ENCODE peak calls at places on chromosomes 13 and 19, in nine cellular contexts. F is PC-9, Q is uterus, C is breast epithelium, M is astrocyte, S is ovary, Z is heart left ventricle, U is PC-3, A is AG04450. R is an unnamed sample.

GRCh38 chr19:54469496-54469934 is 3.6 kb downstream of the CDC42EP5 start:
- DNase-seq in F (no peak), Q (peak; percentile 64), C (no peak), M (no peak), S (peak; percentile 34), Z (peak; percentile 86), U (no peak), A (no peak), R (no peak)

GRCh38 chr13:101406787-101407186 is 9.5 kb downstream of the NALCN start:
- DNase-seq in F (no peak), Q (no peak), C (no peak), M (no peak), S (no peak), Z (no peak), U (peak; percentile 55), A (no peak), R (no peak)

GRCh38 chr19:45087531-45087930 is 5.4 kb upstream of the PPP1R37 start:
- DNase-seq in F (no peak), Q (no peak), C (no peak), M (no peak), S (no peak), Z (no peak), U (no peak), A (no peak), R (no peak)

GRCh38 chr19:6963937-6964336 is 57.3 kb downstream of the MBD3L2B start:
- DNase-seq in F (no peak), Q (no peak), C (no peak), M (no peak), S (no peak), Z (no peak), U (peak; percentile 31), A (no peak), R (no peak)

GRCh38 chr13:45341799-45342584 is 1.0 kb upstream of the TPT1 start:
- DNase-seq in F (no peak), Q (peak; percentile 42), C (peak; percentile 71), M (no peak), S (peak; percentile 50), Z (peak; percentile 47), U (peak; percentile 28), A (no peak), R (no peak)

GRCh38 chr13:113474179-113474578 is 16.3 kb downstream of the DCUN1D2 start:
- DNase-seq in F (no peak), Q (no peak), C (peak; percentile 40), M (no peak), S (no peak), Z (peak; percentile 61), U (no peak), A (no peak), R (no peak)

GRCh38 chr19:2253106-2254051 is 2.8 kb downstream of the JSRP1 start:
- DNase-seq in F (no peak), Q (no peak), C (no peak), M (no peak), S (no peak), Z (no peak), U (no peak), A (no peak), R (no peak)

GRCh38 chr19:44573183-44573582 is 40.2 kb upstream of the IGSF23 start:
- DNase-seq in F (no peak), Q (no peak), C (no peak), M (no peak), S (no peak), Z (no peak), U (no peak), A (no peak), R (no peak)

GRCh38 chr13:99312493-99312883 is 5.3 kb upstream of the GPR183 start:
- DNase-seq in F (no peak), Q (peak; percentile 63), C (peak; percentile 55), M (peak; percentile 94), S (peak; percentile 89), Z (peak; percentile 71), U (no peak), A (no peak), R (peak; percentile 90)

GRCh38 chr19:36772341-36773222 is at the start of gene ZNF850:
- DNase-seq in F (peak; percentile 92), Q (peak; percentile 95), C (peak; percentile 91), M (peak; percentile 92), S (peak; percentile 96), Z (peak; percentile 96), U (peak; percentile 85), A (peak; percentile 86), R (peak; percentile 73)

GRCh38 chr19:36771275-36772231 is 1.1 kb downstream of the ZNF850 start:
- DNase-seq in F (peak; percentile 76), Q (peak; percentile 79), C (peak; percentile 62), M (peak; percentile 92), S (peak; percentile 89), Z (peak; percentile 81), U (peak; percentile 11), A (peak; percentile 58), R (peak; percentile 23)

GRCh38 chr19:36775768-36776167 is 3.2 kb upstream of the ZNF850 start:
- DNase-seq in F (no peak), Q (peak; percentile 20), C (no peak), M (peak; percentile 48), S (no peak), Z (peak; percentile 36), U (no peak), A (no peak), R (no peak)

DNA sequence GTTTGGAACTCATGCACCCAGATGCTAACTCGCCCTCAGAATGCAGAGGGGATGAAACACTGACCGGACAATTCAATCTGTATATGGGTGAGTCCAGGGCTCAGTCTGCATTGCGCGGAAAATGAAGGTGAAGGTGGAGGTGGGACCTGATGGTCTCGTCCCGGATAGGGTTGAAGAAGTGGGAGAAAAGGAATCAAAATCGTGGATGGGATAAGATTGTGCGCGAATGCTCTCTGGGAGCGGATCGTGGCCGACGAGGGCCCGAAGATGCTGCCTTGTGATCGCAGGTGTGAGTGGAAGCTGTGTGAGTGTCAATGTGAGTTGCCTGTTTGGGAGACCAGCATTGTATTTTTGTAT is 594 bp upstream of the ZNF850 start:
- DNase-seq in F (no peak), Q (no peak), C (no peak), M (no peak), S (no peak), Z (no peak), U (no peak), A (no peak), R (no peak)
- H3K9me3 ChIP-seq in F (peaks cover 25% of the 10 kb centered on the region), Q (no peaks in the 10 kb centered on the region), C (peaks cover 29% of the 10 kb centered on the region), M (peaks cover 8% of the 10 kb centered on the region), S (no peaks in the 10 kb centered on the region), Z (peaks cover 65% of the 10 kb centered on the region), U (no peaks in the 10 kb centered on the region), A (peaks cover 48% of the 10 kb centered on the region), R (peaks cover 31% of the 10 kb centered on the region)

GRCh38 chr19:23762884-23763711 is 4.4 kb upstream of the ZNF681 start:
- DNase-seq in F (peak; percentile 89), Q (peak; percentile 75), C (peak; percentile 89), M (peak; percentile 56), S (peak; percentile 78), Z (peak; percentile 87), U (peak; percentile 86), A (no peak), R (no peak)

GRCh38 chr19:23764781-23765180 is 6.1 kb upstream of the ZNF681 start:
- DNase-seq in F (no peak), Q (no peak), C (no peak), M (no peak), S (no peak), Z (no peak), U (no peak), A (no peak), R (no peak)

GRCh38 chr19:23766951-23767350 is 8.3 kb upstream of the ZNF681 start:
- DNase-seq in F (no peak), Q (no peak), C (no peak), M (no peak), S (no peak), Z (no peak), U (no peak), A (no peak), R (no peak)

GRCh38 chr19:23758187-23759074 is at the start of gene ZNF681:
- DNase-seq in F (peak; percentile 86), Q (peak; percentile 89), C (peak; percentile 87), M (peak; percentile 87), S (peak; percentile 85), Z (peak; percentile 94), U (peak; percentile 90), A (peak; percentile 61), R (peak; percentile 58)

GRCh38 chr19:23762548-23762883 is 3.8 kb upstream of the ZNF681 start:
- DNase-seq in F (no peak), Q (no peak), C (no peak), M (no peak), S (no peak), Z (no peak), U (no peak), A (no peak), R (no peak)
- H3K9me3 ChIP-seq in F (peaks cover 26% of the 10 kb centered on the region), Q (no peaks in the 10 kb centered on the region), C (no peaks in the 10 kb centered on the region), M (no peaks in the 10 kb centered on the region), S (no peaks in the 10 kb centered on the region), Z (no peaks in the 10 kb centered on the region), U (no peaks in the 10 kb centered on the region), A (peaks cover 22% of the 10 kb centered on the region), R (no peaks in the 10 kb centered on the region)

GRCh38 chr19:34182125-34182524 is 9.8 kb downstream of the LSM14A start:
- DNase-seq in F (no peak), Q (no peak), C (no peak), M (no peak), S (no peak), Z (no peak), U (no peak), A (no peak), R (no peak)

GRCh38 chr19:34180709-34181108 is 8.4 kb downstream of the LSM14A start:
- DNase-seq in F (no peak), Q (no peak), C (no peak), M (no peak), S (no peak), Z (no peak), U (no peak), A (no peak), R (no peak)

GRCh38 chr19:34179066-34179465 is 6.8 kb downstream of the LSM14A start:
- DNase-seq in F (no peak), Q (no peak), C (no peak), M (no peak), S (no peak), Z (no peak), U (no peak), A (no peak), R (no peak)

GRCh38 chr19:34181111-34181864 is 9.0 kb downstream of the LSM14A start:
- DNase-seq in F (no peak), Q (no peak), C (no peak), M (no peak), S (no peak), Z (no peak), U (peak; percentile 4), A (no peak), R (no peak)

DNA sequence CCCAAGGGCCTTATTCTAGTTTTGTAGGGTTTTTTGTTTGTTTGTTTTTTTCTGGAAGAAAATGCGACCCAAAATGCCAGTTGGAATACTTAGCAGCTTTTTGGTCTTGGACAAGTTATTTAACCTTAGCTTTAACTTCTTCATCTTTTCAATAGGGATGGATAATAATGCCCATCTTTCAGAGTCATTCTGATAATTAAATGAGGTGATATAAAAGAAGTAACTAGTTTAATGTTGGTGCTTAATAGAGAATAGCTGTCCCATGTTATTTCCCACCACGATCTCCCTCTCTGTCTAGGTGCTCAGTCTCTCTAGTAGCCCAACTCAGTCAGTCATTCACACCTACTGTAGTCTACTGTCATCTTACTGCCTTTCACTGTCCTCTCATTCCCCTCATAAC is 8.0 kb downstream of the LSM14A start:
- DNase-seq in F (no peak), Q (no peak), C (no peak), M (no peak), S (no peak), Z (no peak), U (no peak), A (no peak), R (no peak)
- H3K9me3 ChIP-seq in F (no peaks in the 10 kb centered on the region), Q (no peaks in the 10 kb centered on the region), C (no peaks in the 10 kb centered on the region), M (no peaks in the 10 kb centered on the region), S (no peaks in the 10 kb centered on the region), Z (no peaks in the 10 kb centered on the region), U (no peaks in the 10 kb centered on the region), A (no peaks in the 10 kb centered on the region), R (no peaks in the 10 kb centered on the region)

GRCh38 chr19:57974434-57974833 is at the start of gene C19orf18:
- DNase-seq in F (no peak), Q (no peak), C (no peak), M (no peak), S (no peak), Z (no peak), U (no peak), A (no peak), R (no peak)
- H3K9me3 ChIP-seq in F (peaks cover 62% of the 10 kb centered on the region), Q (no peaks in the 10 kb centered on the region), C (peaks cover 100% of the 10 kb centered on the region), M (peaks cover 69% of the 10 kb centered on the region), S (peaks cover 25% of the 10 kb centered on the region), Z (peaks cover 99% of the 10 kb centered on the region), U (peaks cover 81% of the 10 kb centered on the region), A (peaks cover 82% of the 10 kb centered on the region), R (peaks cover 62% of the 10 kb centered on the region)